ENCODE peak calls at places on chromosome 7, in five cellular contexts. One of them, this sample, is unnamed. For H3K4me1, the result is how much of the 10 kb centered on the place peaks cover.

GRCh38 chr7:12504144-12504543 is 66.4 kb upstream of the SCIN start:
- DNase-seq in tibial artery: no peak
- DNase-seq in Caco-2: no peak
- DNase-seq in A549: no peak
- DNase-seq in pancreas: no peak
- DNase-seq in this sample: no peak

GRCh38 chr7:36984051-36984492 is 259.8 kb upstream of the AOAH start:
- DNase-seq in pancreas: no peak
- DNase-seq in Caco-2: peak
- DNase-seq in tibial artery: no peak
- DNase-seq in A549: no peak
- DNase-seq in this sample: no peak

GRCh38 chr7:132258231-132258630 is 318.0 kb downstream of the PLXNA4 start:
- DNase-seq in tibial artery: no peak
- DNase-seq in A549: no peak
- DNase-seq in pancreas: no peak
- DNase-seq in Caco-2: no peak
- DNase-seq in this sample: no peak

GRCh38 chr7:29807179-29807841 is 1.0 kb downstream of the WIPF3 start:
- DNase-seq in Caco-2: peak
- DNase-seq in tibial artery: peak
- DNase-seq in pancreas: peak
- DNase-seq in A549: peak
- DNase-seq in this sample: no peak

GRCh38 chr7:38306136-38306535 is 32.7 kb upstream of the TARP start:
- DNase-seq in A549: no peak
- DNase-seq in pancreas: no peak
- DNase-seq in tibial artery: no peak
- DNase-seq in Caco-2: no peak
- DNase-seq in this sample: no peak

GRCh38 chr7:7568553-7568952 is 1.9 kb downstream of the MIOS start:
- DNase-seq in Caco-2: no peak
- DNase-seq in A549: no peak
- DNase-seq in tibial artery: no peak
- DNase-seq in pancreas: no peak
- DNase-seq in this sample: no peak

GRCh38 chr7:140330128-140330527 is 68.2 kb downstream of the SLC37A3 start:
- DNase-seq in tibial artery: no peak
- DNase-seq in pancreas: no peak
- DNase-seq in Caco-2: no peak
- DNase-seq in A549: no peak
- DNase-seq in this sample: no peak

GRCh38 chr7:18995270-18995671 is 122.2 kb downstream of the TWIST1 start:
- DNase-seq in A549: no peak
- DNase-seq in Caco-2: no peak
- DNase-seq in pancreas: no peak
- DNase-seq in tibial artery: no peak
- DNase-seq in this sample: no peak

GRCh38 chr7:6256709-6257535 is 15.5 kb downstream of the CYTH3 start:
- DNase-seq in Caco-2: peak
- DNase-seq in A549: no peak
- DNase-seq in pancreas: no peak
- DNase-seq in tibial artery: peak
- DNase-seq in this sample: no peak

GRCh38 chr7:90532231-90532929 is 62.9 kb downstream of the PTTG1IP2 start:
- DNase-seq in Caco-2: no peak
- DNase-seq in A549: no peak
- DNase-seq in tibial artery: no peak
- DNase-seq in pancreas: no peak
- DNase-seq in this sample: no peak

GRCh38 chr7:72476608-72477305 is 64.6 kb upstream of the CALN1 start:
- DNase-seq in tibial artery: no peak
- DNase-seq in Caco-2: no peak
- DNase-seq in A549: no peak
- DNase-seq in pancreas: no peak
- DNase-seq in this sample: no peak

GRCh38 chr7:95491634-95492314 is 6.0 kb downstream of the ASB4 start:
- DNase-seq in Caco-2: peak
- DNase-seq in A549: peak
- DNase-seq in tibial artery: no peak
- DNase-seq in pancreas: no peak
- DNase-seq in this sample: no peak

GRCh38 chr7:156101355-156101754 is 289.1 kb upstream of the SHH start:
- DNase-seq in Caco-2: no peak
- DNase-seq in tibial artery: no peak
- DNase-seq in A549: no peak
- DNase-seq in pancreas: no peak
- DNase-seq in this sample: no peak

GRCh38 chr7:157302314-157302711 is 34.5 kb upstream of the DNAJB6 start:
- DNase-seq in tibial artery: peak
- DNase-seq in Caco-2: no peak
- DNase-seq in pancreas: no peak
- DNase-seq in A549: peak
- DNase-seq in this sample: peak

GRCh38 chr7:155998328-155998691 is 186.0 kb upstream of the SHH start:
- DNase-seq in pancreas: peak
- DNase-seq in Caco-2: no peak
- DNase-seq in tibial artery: no peak
- DNase-seq in A549: no peak
- DNase-seq in this sample: peak

GRCh38 chr7:37284805-37285211 is 163.9 kb downstream of the ELMO1 start:
- DNase-seq in A549: peak
- DNase-seq in Caco-2: peak
- DNase-seq in tibial artery: peak
- DNase-seq in pancreas: no peak
- DNase-seq in this sample: no peak

GRCh38 chr7:157429001-157429679 is 92.3 kb downstream of the DNAJB6 start:
- DNase-seq in A549: no peak
- DNase-seq in Caco-2: no peak
- DNase-seq in tibial artery: no peak
- DNase-seq in pancreas: no peak
- DNase-seq in this sample: no peak

GRCh38 chr7:29547465-29547864 is 16.2 kb upstream of the PRR15 start:
- DNase-seq in pancreas: no peak
- DNase-seq in A549: no peak
- DNase-seq in tibial artery: no peak
- DNase-seq in Caco-2: no peak
- DNase-seq in this sample: no peak

GRCh38 chr7:42456267-42456666 is 219.3 kb upstream of the GLI3 start:
- DNase-seq in pancreas: no peak
- DNase-seq in Caco-2: no peak
- DNase-seq in A549: no peak
- DNase-seq in tibial artery: no peak
- DNase-seq in this sample: no peak

GRCh38 chr7:42460148-42460547 is 223.1 kb upstream of the GLI3 start:
- DNase-seq in tibial artery: no peak
- DNase-seq in A549: no peak
- DNase-seq in pancreas: no peak
- DNase-seq in Caco-2: no peak
- DNase-seq in this sample: no peak

GRCh38 chr7:42457663-42458062 is 220.7 kb upstream of the GLI3 start:
- DNase-seq in A549: no peak
- DNase-seq in Caco-2: no peak
- DNase-seq in pancreas: no peak
- DNase-seq in tibial artery: no peak
- DNase-seq in this sample: no peak

GRCh38 chr7:42454006-42454405 is 217.0 kb upstream of the GLI3 start:
- DNase-seq in pancreas: no peak
- DNase-seq in tibial artery: no peak
- DNase-seq in A549: no peak
- DNase-seq in Caco-2: no peak
- DNase-seq in this sample: no peak

DNA sequence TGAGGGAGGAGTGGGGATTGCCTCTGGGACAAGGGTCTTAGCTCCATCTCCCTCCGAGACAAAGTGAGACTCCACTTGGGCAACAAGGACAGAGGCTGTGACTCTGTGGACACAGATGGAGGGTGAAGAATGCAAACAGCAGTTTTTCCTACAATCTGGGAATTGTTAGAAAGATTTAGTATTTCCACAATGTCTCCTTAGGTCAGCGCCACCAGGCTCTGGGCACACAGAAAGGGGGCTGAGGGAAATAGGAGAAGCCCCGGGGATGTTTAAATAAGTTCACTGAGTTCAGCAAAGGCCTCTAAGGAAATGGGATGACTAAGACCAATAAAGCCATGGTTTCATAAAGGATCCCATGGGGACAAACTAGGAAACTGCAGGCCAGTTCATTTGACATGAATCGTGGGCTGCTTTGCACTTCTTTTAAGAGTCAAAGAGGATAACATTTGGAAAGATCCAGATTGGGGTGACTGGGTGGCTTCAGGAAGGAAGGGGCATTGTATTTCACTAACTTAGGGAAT is 219.8 kb upstream of the GLI3 start:
- DNase-seq in Caco-2: no peak
- DNase-seq in A549: no peak
- DNase-seq in pancreas: no peak
- DNase-seq in tibial artery: no peak
- DNase-seq in this sample: no peak
- H3K4me1 ChIP-seq in Caco-2: under half
- H3K4me1 ChIP-seq in A549: under half
- H3K4me1 ChIP-seq in pancreas: under half
- H3K4me1 ChIP-seq in tibial artery: under half
- H3K4me1 ChIP-seq in this sample: under half

GRCh38 chr7:97026705-97027426 is 2.2 kb upstream of the DLX5 start:
- DNase-seq in pancreas: no peak
- DNase-seq in tibial artery: no peak
- DNase-seq in Caco-2: no peak
- DNase-seq in A549: no peak
- DNase-seq in this sample: no peak
- H3K4me3 ChIP-seq in pancreas: peak
- H3K4me3 ChIP-seq in tibial artery: peak
- H3K4me3 ChIP-seq in Caco-2: no peak
- H3K4me3 ChIP-seq in A549: no peak
- H3K4me3 ChIP-seq in this sample: no peak

GRCh38 chr7:121137580-121137979 is 149.1 kb downstream of the CPED1 start:
- DNase-seq in pancreas: no peak
- DNase-seq in tibial artery: no peak
- DNase-seq in A549: no peak
- DNase-seq in Caco-2: no peak
- DNase-seq in this sample: no peak

GRCh38 chr7:121139427-121139826 is 150.9 kb downstream of the CPED1 start:
- DNase-seq in pancreas: no peak
- DNase-seq in A549: no peak
- DNase-seq in tibial artery: no peak
- DNase-seq in Caco-2: no peak
- DNase-seq in this sample: no peak

GRCh38 chr7:121138262-121138933 is 149.9 kb downstream of the CPED1 start:
- DNase-seq in pancreas: no peak
- DNase-seq in Caco-2: peak
- DNase-seq in tibial artery: no peak
- DNase-seq in A549: no peak
- DNase-seq in this sample: peak

DNA sequence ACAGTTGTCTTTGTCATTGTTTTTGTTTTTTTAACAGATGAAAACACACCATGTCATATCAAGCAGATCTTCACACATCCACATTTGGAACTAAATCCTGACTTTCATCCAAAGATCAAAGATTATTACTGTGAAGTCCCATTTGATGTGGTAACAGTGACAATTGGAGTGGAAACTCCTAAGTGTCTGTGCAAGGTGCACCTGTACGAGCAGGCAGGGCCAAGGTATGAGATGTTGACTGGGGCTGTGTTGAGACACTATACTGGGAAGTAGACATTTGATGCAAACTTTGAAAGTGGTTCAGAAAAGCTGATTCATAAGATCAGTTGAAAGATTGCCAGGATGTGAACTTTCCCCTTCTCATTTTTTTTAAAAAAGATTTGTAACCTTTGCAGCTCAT is 152.3 kb downstream of the CPED1 start:
- DNase-seq in pancreas: no peak
- DNase-seq in tibial artery: no peak
- DNase-seq in A549: no peak
- DNase-seq in Caco-2: no peak
- DNase-seq in this sample: no peak
- TF ChIP-seq CTCF in pancreas: no peak
- TF ChIP-seq CTCF in tibial artery: no peak
- TF ChIP-seq CTCF in A549: no peak
- TF ChIP-seq CTCF in Caco-2: no peak
- TF ChIP-seq CTCF in this sample: no peak

DNA sequence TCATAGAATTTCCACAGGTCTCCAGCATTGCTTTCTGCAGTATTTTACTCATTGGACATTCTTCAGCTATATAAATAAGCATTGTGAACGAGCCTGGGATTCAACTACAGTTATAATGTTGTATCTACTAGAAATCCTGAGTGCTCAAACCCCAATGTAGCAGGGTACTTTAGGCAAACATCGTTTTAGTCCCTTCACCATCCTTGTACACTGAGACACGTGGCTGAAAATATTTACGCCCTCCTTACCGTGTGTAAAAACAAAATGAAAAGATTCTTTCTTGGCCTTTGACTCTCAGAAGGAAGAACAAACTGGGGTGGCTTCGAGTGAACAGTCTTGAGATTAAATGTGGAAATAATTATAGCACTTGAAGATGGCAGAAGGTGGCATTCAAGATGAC is 25.2 kb downstream of the CDK6 start:
- DNase-seq in Caco-2: no peak
- DNase-seq in A549: no peak
- DNase-seq in tibial artery: no peak
- DNase-seq in pancreas: no peak
- DNase-seq in this sample: no peak
- H3K4me1 ChIP-seq in Caco-2: under half
- H3K4me1 ChIP-seq in A549: half or more
- H3K4me1 ChIP-seq in tibial artery: under half
- H3K4me1 ChIP-seq in pancreas: under half
- H3K4me1 ChIP-seq in this sample: under half

DNA sequence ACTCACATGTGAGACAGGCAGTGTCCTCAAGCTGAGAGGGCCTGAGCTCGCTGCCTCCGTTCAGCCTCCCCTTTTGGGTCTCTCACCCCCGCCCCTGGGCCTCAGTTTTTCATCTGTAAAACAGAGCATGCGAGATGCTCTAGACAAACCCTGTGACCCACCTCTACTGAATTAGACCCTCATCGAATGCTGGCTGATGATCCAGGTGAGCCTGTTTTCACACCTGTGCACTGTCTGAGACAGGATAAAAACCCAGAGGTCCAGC is 102.1 kb downstream of the PDGFA start:
- DNase-seq in Caco-2: no peak
- DNase-seq in pancreas: no peak
- DNase-seq in tibial artery: no peak
- DNase-seq in A549: no peak
- DNase-seq in this sample: no peak
- H3K4me3 ChIP-seq in Caco-2: no peak
- H3K4me3 ChIP-seq in pancreas: no peak
- H3K4me3 ChIP-seq in tibial artery: no peak
- H3K4me3 ChIP-seq in A549: no peak
- H3K4me3 ChIP-seq in this sample: no peak

DNA sequence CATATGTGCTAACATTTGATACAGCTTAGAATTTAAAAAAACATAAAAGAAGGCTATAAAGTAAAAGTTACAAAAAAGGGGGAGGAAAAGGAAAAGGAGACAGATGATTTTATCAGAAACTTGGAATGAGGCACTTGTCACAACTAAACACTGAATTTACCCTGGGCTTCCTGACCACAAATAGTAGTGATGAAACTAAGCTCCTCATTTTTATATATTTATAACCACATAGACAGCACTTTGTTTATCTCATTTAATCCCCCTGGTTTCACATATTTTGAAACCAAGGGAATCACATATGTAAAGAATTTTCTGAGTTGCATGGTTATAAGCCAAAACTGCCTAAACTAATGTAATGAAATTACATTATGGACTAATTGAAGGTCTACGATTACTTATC is 39.6 kb upstream of the MET start:
- DNase-seq in tibial artery: no peak
- DNase-seq in Caco-2: no peak
- DNase-seq in pancreas: no peak
- DNase-seq in A549: no peak
- DNase-seq in this sample: no peak
- TF ChIP-seq CTCF in tibial artery: no peak
- TF ChIP-seq CTCF in Caco-2: no peak
- TF ChIP-seq CTCF in pancreas: no peak
- TF ChIP-seq CTCF in A549: no peak
- TF ChIP-seq CTCF in this sample: no peak